ENCODE peak calls at places on chromosome 20, in five cellular contexts. S is HCT116, A is HepG2, B is H1, K is K562. Z is an unnamed sample.

GRCh38 chr20:59125332-59125731 is 38.3 kb upstream of the ZNF831 start:
- DNase-seq in K (no peak), A (no peak), S (no peak), B (no peak), Z (no peak)

GRCh38 chr20:35104685-35105295 is 12.2 kb upstream of the TRPC4AP start:
- DNase-seq in K (no peak), S (no peak), A (no peak), B (no peak), Z (no peak)

GRCh38 chr20:43938932-43939761 is 24.5 kb downstream of the TOX2 start:
- DNase-seq in B (no peak), S (no peak), A (peak; percentile 72), K (no peak), Z (no peak)

GRCh38 chr20:62925420-62926228 is 681 bp downstream of the DIDO1 start:
- DNase-seq in K (no peak), B (no peak), S (no peak), A (no peak), Z (no peak)

GRCh38 chr20:47306755-47307370 is 49.6 kb downstream of the ZMYND8 start:
- DNase-seq in B (no peak), A (no peak), K (no peak), S (no peak), Z (no peak)

GRCh38 chr20:41969656-41970055 is 351.5 kb upstream of the CHD6 start:
- DNase-seq in S (no peak), B (no peak), A (no peak), K (no peak), Z (no peak)

GRCh38 chr20:10716855-10717254 is 43.1 kb upstream of the JAG1 start:
- DNase-seq in S (no peak), K (no peak), A (peak; percentile 46), B (no peak), Z (no peak)

GRCh38 chr20:15296422-15296821 is 959.0 kb upstream of the FLRT3 start:
- DNase-seq in K (no peak), B (no peak), S (no peak), A (no peak), Z (no peak)

GRCh38 chr20:43383026-43383795 is 74.5 kb upstream of the SRSF6 start:
- DNase-seq in B (no peak), A (no peak), S (no peak), K (no peak), Z (no peak)

GRCh38 chr20:57878803-57879424 is 169.1 kb upstream of the PMEPA1 start:
- DNase-seq in S (no peak), A (no peak), K (no peak), B (peak; percentile 22), Z (no peak)

GRCh38 chr20:23290761-23291574 is 59.6 kb upstream of the NXT1 start:
- DNase-seq in A (no peak), S (no peak), K (no peak), B (no peak), Z (no peak)

GRCh38 chr20:17453592-17453991 is 77.6 kb downstream of the BFSP1 start:
- DNase-seq in K (no peak), B (no peak), A (no peak), S (no peak), Z (no peak)

GRCh38 chr20:61807426-61808160 is 258.1 kb downstream of the TAF4 start:
- DNase-seq in S (no peak), A (no peak), B (no peak), K (no peak), Z (no peak)

GRCh38 chr20:19670829-19671228 is 87.2 kb upstream of the RIN2 start:
- DNase-seq in B (no peak), A (no peak), S (no peak), K (no peak), Z (no peak)

GRCh38 chr20:4585104-4585753 is 136.5 kb upstream of the PRND start:
- DNase-seq in S (no peak), A (no peak), K (no peak), B (no peak), Z (no peak)

GRCh38 chr20:41331731-41332130 is 8.9 kb upstream of the LPIN3 start:
- DNase-seq in K (no peak), B (no peak), A (no peak), S (no peak), Z (no peak)

GRCh38 chr20:36085686-36086267 is 68.8 kb upstream of the EPB41L1 start:
- DNase-seq in A (peak; percentile 72), K (peak; percentile 69), B (no peak), S (peak; percentile 84), Z (no peak)

GRCh38 chr20:18004389-18005031 is 35.7 kb downstream of the MGME1 start:
- DNase-seq in B (no peak), K (no peak), S (no peak), A (peak; percentile 59), Z (no peak)

GRCh38 chr20:60104980-60105379 is 146.8 kb downstream of the CDH26 start:
- DNase-seq in K (no peak), S (no peak), B (peak; percentile 59), A (no peak), Z (peak; percentile 88)

GRCh38 chr20:60113024-60113724 is 155.0 kb downstream of the CDH26 start:
- DNase-seq in B (no peak), K (no peak), S (no peak), A (no peak), Z (no peak)

GRCh38 chr20:13017235-13017634 is 8.5 kb downstream of the SPTLC3 start:
- DNase-seq in S (no peak), B (no peak), A (no peak), K (no peak), Z (no peak)

GRCh38 chr20:33177866-33178265 is 9.9 kb downstream of the BPIFA2 start:
- DNase-seq in A (no peak), S (no peak), B (no peak), K (no peak), Z (no peak)

GRCh38 chr20:2900845-2901592 is 27.7 kb downstream of the PTPRA start:
- DNase-seq in A (no peak), B (no peak), S (no peak), K (no peak), Z (no peak)

GRCh38 chr20:21100590-21101452 is 5.3 kb downstream of the LINC00237 start:
- DNase-seq in S (no peak), K (no peak), B (peak; percentile 80), A (no peak), Z (peak; percentile 72)

GRCh38 chr20:58852559-58853271 is at the start of gene GNAS:
- DNase-seq in S (no peak), A (peak; percentile 21), B (peak; percentile 86), K (peak; percentile 39), Z (peak; percentile 87)

GRCh38 chr20:59564171-59564570 is 40.2 kb upstream of the PHACTR3 start:
- DNase-seq in B (no peak), S (no peak), A (no peak), K (no peak), Z (no peak)

GRCh38 chr20:11838076-11838636 is 79.5 kb upstream of the BTBD3 start:
- DNase-seq in S (no peak), A (no peak), B (no peak), K (no peak), Z (no peak)

GRCh38 chr20:13199279-13199678 is 21.8 kb upstream of the ISM1 start:
- DNase-seq in A (no peak), B (no peak), S (no peak), K (no peak), Z (no peak)

GRCh38 chr20:58511861-58512260 is 3.3 kb downstream of the APCDD1L start:
- DNase-seq in A (no peak), S (no peak), B (peak; percentile 17), K (no peak), Z (no peak)

GRCh38 chr20:1870792-1871550 is 24.2 kb upstream of the SIRPA start:
- DNase-seq in K (no peak), S (no peak), A (no peak), B (no peak), Z (no peak)

GRCh38 chr20:1863296-1863695 is 31.9 kb upstream of the SIRPA start:
- DNase-seq in B (no peak), A (no peak), S (no peak), K (no peak), Z (no peak)

GRCh38 chr20:1868856-1869255 is 26.4 kb upstream of the SIRPA start:
- DNase-seq in B (no peak), A (no peak), K (no peak), S (no peak), Z (no peak)

GRCh38 chr20:1867495-1868260 is 27.5 kb upstream of the SIRPA start:
- DNase-seq in B (no peak), A (no peak), K (no peak), S (no peak), Z (no peak)

GRCh38 chr20:1866834-1867233 is 28.4 kb upstream of the SIRPA start:
- DNase-seq in A (peak; percentile 53), K (no peak), S (no peak), B (no peak), Z (no peak)
- H3K9ac ChIP-seq in A (no peak overlapping the region), K (no peak overlapping the region), S (no peak overlapping the region), B (no peak overlapping the region), Z (no peak overlapping the region)

DNA sequence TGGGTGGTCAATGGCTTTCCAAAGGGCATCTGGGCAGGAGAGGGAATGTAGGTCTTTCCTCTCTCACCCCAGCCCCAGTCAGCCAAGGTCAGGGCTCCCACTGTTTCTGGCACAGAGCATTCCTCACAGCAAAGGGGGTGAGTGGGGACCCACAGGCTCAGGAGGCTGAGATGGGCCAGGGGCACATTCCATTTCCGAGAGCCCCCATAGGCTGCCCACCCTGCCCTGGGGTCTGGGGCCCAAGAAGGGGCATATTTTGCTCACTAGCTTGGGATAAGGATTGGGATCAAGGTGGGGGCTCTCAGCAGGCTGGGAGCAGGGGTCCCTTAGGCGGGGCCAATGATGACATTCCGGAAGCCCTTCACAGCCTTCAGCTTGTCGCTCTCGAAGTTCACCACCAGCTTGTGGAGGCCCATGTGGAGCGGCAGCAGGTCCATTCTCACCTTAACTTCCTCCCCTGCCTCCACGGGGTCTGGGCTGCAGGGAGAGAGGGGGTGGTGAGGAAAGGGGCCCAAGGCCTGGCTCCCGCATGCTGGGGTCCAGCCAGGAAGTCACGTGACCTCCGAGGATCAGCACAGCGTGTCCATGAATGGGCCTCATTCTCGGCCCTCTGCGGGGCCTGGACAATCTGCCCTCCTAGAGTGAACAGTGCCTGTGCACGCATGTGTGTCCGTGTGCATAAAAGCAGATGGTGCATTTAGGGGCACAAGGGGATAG is 35.0 kb downstream of the TGM2 start:
- DNase-seq in S (no peak), K (no peak), A (no peak), B (no peak), Z (no peak)
- TF ChIP-seq ZNF274 in S (no peak), K (no peak), A (no peak), B (no peak), Z (no peak)

GRCh38 chr20:56414842-56415765 is 3.0 kb downstream of the CASS4 start:
- DNase-seq in A (no peak), S (no peak), K (peak; percentile 60), B (no peak), Z (no peak)

GRCh38 chr20:56418385-56418861 is 6.4 kb downstream of the CASS4 start:
- DNase-seq in B (no peak), A (no peak), K (no peak), S (no peak), Z (no peak)

GRCh38 chr20:56420028-56420427 is 8.0 kb downstream of the CASS4 start:
- DNase-seq in A (no peak), S (no peak), B (no peak), K (no peak), Z (no peak)

GRCh38 chr20:56417911-56418310 is 5.9 kb downstream of the CASS4 start:
- DNase-seq in B (no peak), K (no peak), A (peak; percentile 53), S (no peak), Z (no peak)

GRCh38 chr20:56417402-56417801 is 5.3 kb downstream of the CASS4 start:
- DNase-seq in B (no peak), A (no peak), S (no peak), K (no peak), Z (no peak)
- H3K9ac ChIP-seq in B (no peak overlapping the region), A (no peak overlapping the region), S (no peak overlapping the region), K (peak overlapping the region; percentile 66), Z (no peak overlapping the region)

GRCh38 chr20:49700411-49701185 is 13.1 kb downstream of the B4GALT5 start:
- DNase-seq in S (peak; percentile 71), K (no peak), B (no peak), A (peak; percentile 69), Z (no peak)
- TF ChIP-seq ZNF274 in S (no peak), K (no peak), B (no peak), A (no peak), Z (no peak)